ENCODE peak calls at places on chromosomes 11 and 22, in five cellular contexts. One of them, this sample, is unnamed.

GRCh38 chr22:45124176-45124857 is 39.4 kb upstream of the NUP50 start:
- DNase-seq in HCT116: no peak
- DNase-seq in WTC11: no peak
- DNase-seq in K562: no peak
- DNase-seq in GM12878: no peak
- DNase-seq in this sample: no peak

GRCh38 chr11:45939836-45940235 is 17.4 kb downstream of the LARGE2 start:
- DNase-seq in HCT116: no peak
- DNase-seq in WTC11: no peak
- DNase-seq in K562: no peak
- DNase-seq in GM12878: no peak
- DNase-seq in this sample: no peak

GRCh38 chr22:36331306-36331911 is 56.4 kb downstream of the MYH9 start:
- DNase-seq in HCT116: peak
- DNase-seq in WTC11: peak
- DNase-seq in K562: peak
- DNase-seq in GM12878: peak
- DNase-seq in this sample: peak

GRCh38 chr11:67644042-67644441 is 4.5 kb upstream of the TBX10 start:
- DNase-seq in HCT116: peak
- DNase-seq in WTC11: peak
- DNase-seq in K562: peak
- DNase-seq in GM12878: no peak
- DNase-seq in this sample: peak

GRCh38 chr11:28649922-28650321 is 541.7 kb downstream of the METTL15 start:
- DNase-seq in HCT116: no peak
- DNase-seq in WTC11: no peak
- DNase-seq in K562: no peak
- DNase-seq in GM12878: no peak
- DNase-seq in this sample: no peak

GRCh38 chr11:112478806-112479205 is 218.1 kb upstream of the PLET1 start:
- DNase-seq in HCT116: no peak
- DNase-seq in WTC11: no peak
- DNase-seq in K562: no peak
- DNase-seq in GM12878: no peak
- DNase-seq in this sample: no peak

GRCh38 chr22:44972363-44973083 is 37.3 kb downstream of the PHF21B start:
- DNase-seq in HCT116: no peak
- DNase-seq in WTC11: no peak
- DNase-seq in K562: no peak
- DNase-seq in GM12878: no peak
- DNase-seq in this sample: no peak

GRCh38 chr11:34050967-34051348 is 573 bp upstream of the CAPRIN1 start:
- DNase-seq in HCT116: no peak
- DNase-seq in WTC11: no peak
- DNase-seq in K562: no peak
- DNase-seq in GM12878: no peak
- DNase-seq in this sample: peak

GRCh38 chr11:118295834-118296454 is 8.6 kb upstream of the CD3E start:
- DNase-seq in HCT116: peak
- DNase-seq in WTC11: no peak
- DNase-seq in K562: no peak
- DNase-seq in GM12878: no peak
- DNase-seq in this sample: peak

GRCh38 chr11:134176284-134176683 is 47.5 kb downstream of the NCAPD3 start:
- DNase-seq in HCT116: no peak
- DNase-seq in WTC11: no peak
- DNase-seq in K562: no peak
- DNase-seq in GM12878: no peak
- DNase-seq in this sample: no peak

GRCh38 chr11:134173296-134173695 is 50.5 kb downstream of the NCAPD3 start:
- DNase-seq in HCT116: no peak
- DNase-seq in WTC11: no peak
- DNase-seq in K562: no peak
- DNase-seq in GM12878: no peak
- DNase-seq in this sample: no peak

GRCh38 chr11:134170909-134171281 is 52.9 kb downstream of the NCAPD3 start:
- DNase-seq in HCT116: no peak
- DNase-seq in WTC11: no peak
- DNase-seq in K562: no peak
- DNase-seq in GM12878: no peak
- DNase-seq in this sample: no peak

GRCh38 chr11:134170177-134170908 is 53.4 kb downstream of the NCAPD3 start:
- DNase-seq in HCT116: no peak
- DNase-seq in WTC11: no peak
- DNase-seq in K562: no peak
- DNase-seq in GM12878: no peak
- DNase-seq in this sample: no peak

GRCh38 chr11:134171951-134172350 is 51.8 kb downstream of the NCAPD3 start:
- DNase-seq in HCT116: no peak
- DNase-seq in WTC11: no peak
- DNase-seq in K562: no peak
- DNase-seq in GM12878: no peak
- DNase-seq in this sample: no peak
- TF ChIP-seq ATF3 in HCT116: no peak
- TF ChIP-seq ATF3 in WTC11: no peak
- TF ChIP-seq ATF3 in K562: no peak
- TF ChIP-seq ATF3 in GM12878: no peak
- TF ChIP-seq ATF3 in this sample: no peak

DNA sequence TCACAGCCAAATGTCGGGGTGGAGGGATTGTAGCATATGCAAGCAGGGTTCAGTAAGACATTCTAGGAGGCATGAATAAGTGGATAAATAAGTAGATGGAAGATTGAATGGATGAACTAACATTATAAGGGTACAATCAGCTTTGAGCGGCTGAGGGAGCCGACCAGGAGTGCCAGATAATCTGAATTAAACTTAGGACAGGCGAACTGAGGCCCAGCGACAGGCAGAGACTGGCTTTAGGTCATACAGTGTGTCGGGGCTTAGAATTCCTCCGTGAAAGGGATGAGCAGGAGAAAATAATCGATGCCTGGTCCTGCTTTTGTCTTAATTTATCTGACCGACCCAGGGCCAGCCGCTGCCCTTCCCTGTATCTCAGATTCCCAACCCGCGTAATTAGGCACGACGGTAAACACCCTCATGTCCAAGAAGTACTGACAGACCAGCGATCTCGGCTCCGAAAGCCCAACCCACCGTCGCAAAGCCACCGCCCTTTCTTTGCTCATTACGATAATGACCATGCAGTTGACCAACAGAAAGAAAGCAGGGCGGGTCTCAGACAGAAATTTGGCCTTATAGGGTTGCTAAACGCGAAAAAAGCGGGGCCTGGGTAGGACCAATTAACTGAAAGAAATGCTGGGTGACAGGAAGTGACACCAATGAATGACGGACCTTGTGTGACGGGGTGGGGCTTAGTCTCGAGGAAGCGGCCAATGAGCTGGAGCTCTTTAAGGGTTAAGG is 523 bp downstream of the ANAPC15 start:
- DNase-seq in HCT116: peak
- DNase-seq in WTC11: peak
- DNase-seq in K562: peak
- DNase-seq in GM12878: peak
- DNase-seq in this sample: peak
- TF ChIP-seq ATF3 in HCT116: no peak
- TF ChIP-seq ATF3 in WTC11: no peak
- TF ChIP-seq ATF3 in K562: no peak
- TF ChIP-seq ATF3 in GM12878: no peak
- TF ChIP-seq ATF3 in this sample: no peak

GRCh38 chr11:122075016-122075415 is 41.0 kb downstream of the BLID start:
- DNase-seq in HCT116: no peak
- DNase-seq in WTC11: no peak
- DNase-seq in K562: no peak
- DNase-seq in GM12878: no peak
- DNase-seq in this sample: no peak
- TF ChIP-seq ATF3 in HCT116: no peak
- TF ChIP-seq ATF3 in WTC11: no peak
- TF ChIP-seq ATF3 in K562: no peak
- TF ChIP-seq ATF3 in GM12878: no peak
- TF ChIP-seq ATF3 in this sample: no peak

GRCh38 chr11:72685560-72686480 is 11.6 kb upstream of the PDE2A start:
- DNase-seq in HCT116: no peak
- DNase-seq in WTC11: no peak
- DNase-seq in K562: no peak
- DNase-seq in GM12878: no peak
- DNase-seq in this sample: no peak
- TF ChIP-seq ATF3 in HCT116: no peak
- TF ChIP-seq ATF3 in WTC11: no peak
- TF ChIP-seq ATF3 in K562: no peak
- TF ChIP-seq ATF3 in GM12878: no peak
- TF ChIP-seq ATF3 in this sample: no peak

DNA sequence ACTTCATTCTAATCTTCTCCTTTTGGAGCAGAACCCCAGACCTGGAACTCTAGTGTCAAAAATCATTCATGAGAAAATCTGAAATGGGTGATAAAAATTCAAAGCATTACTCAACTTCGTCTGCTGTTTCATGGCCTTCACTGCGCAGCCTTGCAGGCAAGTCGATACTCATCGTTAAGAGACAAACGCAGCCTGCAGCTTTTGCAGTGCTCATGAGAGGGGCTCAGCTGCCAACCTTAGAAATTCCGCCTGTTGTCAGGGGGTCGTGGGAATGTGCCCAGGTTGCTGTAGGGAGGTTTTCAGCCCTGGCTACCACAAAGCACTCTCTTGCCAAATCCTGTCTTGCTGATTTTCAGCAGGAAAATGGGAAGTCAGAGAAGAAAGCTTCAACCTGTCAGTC is 25.4 kb upstream of the GRAMD1B start:
- DNase-seq in HCT116: no peak
- DNase-seq in WTC11: no peak
- DNase-seq in K562: no peak
- DNase-seq in GM12878: no peak
- DNase-seq in this sample: no peak
- TF ChIP-seq ATF3 in HCT116: no peak
- TF ChIP-seq ATF3 in WTC11: no peak
- TF ChIP-seq ATF3 in K562: no peak
- TF ChIP-seq ATF3 in GM12878: no peak
- TF ChIP-seq ATF3 in this sample: no peak

DNA sequence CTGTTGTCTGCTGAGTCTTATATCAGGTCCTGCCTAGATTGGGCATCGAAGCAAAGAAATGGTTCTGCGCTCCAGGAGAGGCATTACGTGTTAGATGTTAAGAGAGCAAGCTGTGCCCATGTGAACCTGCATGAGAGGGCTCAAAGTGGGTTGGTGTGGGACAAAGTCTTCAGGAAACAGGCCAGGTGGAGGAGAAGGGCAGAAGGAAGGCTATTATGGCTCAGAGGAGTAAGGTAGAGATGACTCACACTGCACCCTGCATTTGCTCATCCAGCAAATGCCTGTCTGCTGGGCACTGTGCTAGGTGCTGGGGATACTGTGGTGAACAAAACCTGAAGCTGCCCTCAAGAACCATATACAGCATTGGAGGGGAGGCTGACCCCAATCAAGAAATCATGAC is 5.8 kb downstream of the USP35 start:
- DNase-seq in HCT116: no peak
- DNase-seq in WTC11: no peak
- DNase-seq in K562: no peak
- DNase-seq in GM12878: no peak
- DNase-seq in this sample: no peak
- TF ChIP-seq ATF3 in HCT116: no peak
- TF ChIP-seq ATF3 in WTC11: no peak
- TF ChIP-seq ATF3 in K562: no peak
- TF ChIP-seq ATF3 in GM12878: no peak
- TF ChIP-seq ATF3 in this sample: no peak

GRCh38 chr11:69533296-69534165 is 52.1 kb downstream of the LINC01488 start:
- DNase-seq in HCT116: no peak
- DNase-seq in WTC11: no peak
- DNase-seq in K562: no peak
- DNase-seq in GM12878: no peak
- DNase-seq in this sample: no peak
- TF ChIP-seq ATF3 in HCT116: no peak
- TF ChIP-seq ATF3 in WTC11: no peak
- TF ChIP-seq ATF3 in K562: no peak
- TF ChIP-seq ATF3 in GM12878: no peak
- TF ChIP-seq ATF3 in this sample: no peak

DNA sequence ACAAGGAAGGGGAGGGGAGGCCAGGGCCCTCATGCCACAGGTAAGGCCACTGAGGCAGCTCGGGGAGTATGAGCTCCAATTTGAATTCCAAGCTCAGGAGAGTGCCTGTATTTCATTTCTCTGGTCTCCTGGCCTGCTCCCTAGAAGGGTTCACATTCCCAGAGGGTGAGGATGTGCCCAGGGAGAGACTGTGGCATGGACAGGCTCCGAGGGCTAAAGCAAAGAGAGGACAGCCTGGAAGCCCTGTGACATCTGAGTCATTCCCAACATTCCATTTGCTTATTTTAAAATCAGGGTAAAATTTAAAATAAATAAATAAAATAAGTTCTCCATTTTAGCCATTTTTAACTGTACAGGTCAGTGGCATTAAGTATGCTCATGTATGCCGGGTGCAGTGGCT is 18.6 kb upstream of the FOLR1 start:
- DNase-seq in HCT116: no peak
- DNase-seq in WTC11: no peak
- DNase-seq in K562: no peak
- DNase-seq in GM12878: no peak
- DNase-seq in this sample: no peak
- TF ChIP-seq ATF3 in HCT116: no peak
- TF ChIP-seq ATF3 in WTC11: no peak
- TF ChIP-seq ATF3 in K562: no peak
- TF ChIP-seq ATF3 in GM12878: no peak
- TF ChIP-seq ATF3 in this sample: no peak

This sample was measured in HepG2.